ENCODE peak calls at places on chromosomes 1 and 21, in six cellular contexts. One of them, this sample, is unnamed.

GRCh38 chr1:93681549-93682412 is at the start of gene BCAR3:
- DNase-seq in posterior vena cava: peak; percentile 90
- DNase-seq in ELF-1: peak; percentile 83
- DNase-seq in NCI-H226: peak; percentile 86
- DNase-seq in substantia nigra: peak; percentile 54
- DNase-seq in adipocyte: peak; percentile 91
- DNase-seq in this sample: peak; percentile 83

GRCh38 chr1:94045465-94046056 is 75.4 kb downstream of the ABCA4 start:
- DNase-seq in posterior vena cava: peak; percentile 96
- DNase-seq in ELF-1: peak; percentile 99
- DNase-seq in NCI-H226: peak; percentile 90
- DNase-seq in substantia nigra: peak; percentile 45
- DNase-seq in adipocyte: peak; percentile 98
- DNase-seq in this sample: peak; percentile 98

GRCh38 chr21:33660406-33660805 is 18.1 kb downstream of the ITSN1 start:
- DNase-seq in posterior vena cava: no peak
- DNase-seq in ELF-1: no peak
- DNase-seq in NCI-H226: no peak
- DNase-seq in substantia nigra: no peak
- DNase-seq in adipocyte: peak; percentile 87
- DNase-seq in this sample: no peak

GRCh38 chr1:185998391-185998790 is 264.2 kb downstream of the HMCN1 start:
- DNase-seq in posterior vena cava: no peak
- DNase-seq in ELF-1: peak; percentile 1
- DNase-seq in NCI-H226: no peak
- DNase-seq in substantia nigra: no peak
- DNase-seq in adipocyte: no peak
- DNase-seq in this sample: no peak

GRCh38 chr1:100883963-100884362 is 10.7 kb downstream of the EXTL2 start:
- DNase-seq in posterior vena cava: no peak
- DNase-seq in ELF-1: no peak
- DNase-seq in NCI-H226: peak; percentile 42
- DNase-seq in substantia nigra: no peak
- DNase-seq in adipocyte: peak; percentile 69
- DNase-seq in this sample: peak; percentile 61

GRCh38 chr21:38293113-38293512 is 36.3 kb downstream of the KCNJ15 start:
- DNase-seq in posterior vena cava: no peak
- DNase-seq in ELF-1: no peak
- DNase-seq in NCI-H226: no peak
- DNase-seq in substantia nigra: no peak
- DNase-seq in adipocyte: no peak
- DNase-seq in this sample: no peak

GRCh38 chr1:232547938-232548484 is 81.9 kb downstream of the SIPA1L2 start:
- DNase-seq in posterior vena cava: no peak
- DNase-seq in ELF-1: no peak
- DNase-seq in NCI-H226: no peak
- DNase-seq in substantia nigra: no peak
- DNase-seq in adipocyte: no peak
- DNase-seq in this sample: peak; percentile 28

GRCh38 chr1:75838099-75838498 is 41.4 kb downstream of the MSH4 start:
- DNase-seq in posterior vena cava: no peak
- DNase-seq in ELF-1: no peak
- DNase-seq in NCI-H226: no peak
- DNase-seq in substantia nigra: no peak
- DNase-seq in adipocyte: no peak
- DNase-seq in this sample: no peak

GRCh38 chr1:240691521-240692338 is 79.8 kb upstream of the GREM2 start:
- DNase-seq in posterior vena cava: peak; percentile 86
- DNase-seq in ELF-1: peak; percentile 61
- DNase-seq in NCI-H226: peak; percentile 11
- DNase-seq in substantia nigra: peak; percentile 29
- DNase-seq in adipocyte: peak; percentile 84
- DNase-seq in this sample: peak; percentile 76

GRCh38 chr21:16071082-16071481 is 341.3 kb downstream of the USP25 start:
- DNase-seq in posterior vena cava: peak; percentile 75
- DNase-seq in ELF-1: no peak
- DNase-seq in NCI-H226: no peak
- DNase-seq in substantia nigra: peak; percentile 86
- DNase-seq in adipocyte: peak; percentile 55
- DNase-seq in this sample: peak; percentile 6

GRCh38 chr21:33111577-33111976 is 41.6 kb downstream of the OLIG1 start:
- DNase-seq in posterior vena cava: no peak
- DNase-seq in ELF-1: no peak
- DNase-seq in NCI-H226: no peak
- DNase-seq in substantia nigra: no peak
- DNase-seq in adipocyte: no peak
- DNase-seq in this sample: no peak

This sample was measured in EH.